ENCODE peak calls at places on chromosomes 4 and X, in eight cellular contexts. F is psoas muscle; Z is CD4-positive, CD25-positive, alpha-beta regulatory T cell; C is CD8-positive, alpha-beta T cell; W is Peyer's patch; X is transverse colon; I is Karpas-422; M is endothelial cell of umbilical vein. U is an unnamed sample.

GRCh38 chr4:116016201-116016600 is 902.8 kb upstream of the NDST4 start:
- DNase-seq in F (no peak), Z (no peak), C (no peak), W (no peak), X (no peak), I (no peak), M (no peak), U (peak)

GRCh38 chr4:168883513-168883912 is 126.5 kb downstream of the CBR4 start:
- DNase-seq in F (no peak), Z (no peak), C (no peak), W (no peak), X (no peak), I (no peak), M (no peak), U (no peak)

GRCh38 chrX:47452112-47452511 is 30.9 kb downstream of the ZNF41 start:
- DNase-seq in F (no peak), Z (no peak), C (no peak), W (no peak), X (no peak), I (no peak), M (no peak), U (no peak)

GRCh38 chr4:184363258-184363657 is 111.1 kb downstream of the IRF2 start:
- DNase-seq in F (no peak), Z (no peak), C (no peak), W (no peak), X (no peak), I (no peak), M (no peak), U (no peak)

GRCh38 chr4:186244835-186245234 is 17.5 kb downstream of the KLKB1 start:
- DNase-seq in F (no peak), Z (no peak), C (no peak), W (no peak), X (no peak), I (no peak), M (no peak), U (no peak)

GRCh38 chr4:15457401-15458201 is 12.1 kb upstream of the CC2D2A start:
- DNase-seq in F (no peak), Z (peak), C (no peak), W (no peak), X (no peak), I (peak), M (peak), U (no peak)

GRCh38 chr4:132001542-132001941 is 1147.6 kb upstream of the PCDH10 start:
- DNase-seq in F (no peak), Z (no peak), C (no peak), W (no peak), X (no peak), I (no peak), M (no peak), U (peak)

GRCh38 chrX:2696698-2697215 is 5.7 kb downstream of the CD99 start:
- DNase-seq in F (no peak), Z (peak), C (peak), W (peak), X (no peak), I (peak), M (peak), U (peak)

GRCh38 chr4:145285928-145286327 is 105.5 kb upstream of the OTUD4 start:
- DNase-seq in F (no peak), Z (no peak), C (no peak), W (no peak), X (no peak), I (no peak), M (peak), U (peak)

GRCh38 chrX:19682712-19683331 is 167.5 kb upstream of the MAP3K15 start:
- DNase-seq in F (peak), Z (peak), C (peak), W (peak), X (peak), I (no peak), M (no peak), U (no peak)

GRCh38 chrX:12970691-12971202 is 4.2 kb upstream of the TMSB4X start:
- DNase-seq in F (no peak), Z (peak), C (peak), W (peak), X (no peak), I (no peak), M (peak), U (no peak)

GRCh38 chr4:111648056-111648455 is 497.2 kb upstream of the FAM241A start:
- DNase-seq in F (no peak), Z (no peak), C (no peak), W (no peak), X (no peak), I (no peak), M (no peak), U (no peak)

GRCh38 chrX:133290076-133290475 is 71.9 kb upstream of the TFDP3 start:
- DNase-seq in F (no peak), Z (no peak), C (no peak), W (no peak), X (no peak), I (no peak), M (no peak), U (no peak)

GRCh38 chr4:86544313-86544966 is 49.7 kb upstream of the PTPN13 start:
- DNase-seq in F (no peak), Z (peak), C (no peak), W (no peak), X (no peak), I (no peak), M (no peak), U (no peak)

GRCh38 chr4:147078875-147079658 is 133.4 kb upstream of the TTC29 start:
- DNase-seq in F (no peak), Z (no peak), C (no peak), W (no peak), X (no peak), I (no peak), M (peak), U (peak)

GRCh38 chr4:7434766-7435150 is at the start of gene PSAPL1:
- DNase-seq in F (peak), Z (no peak), C (no peak), W (no peak), X (peak), I (no peak), M (no peak), U (peak)

GRCh38 chrX:3548743-3549441 is 164.6 kb downstream of the PRKX start:
- DNase-seq in F (no peak), Z (no peak), C (no peak), W (no peak), X (no peak), I (no peak), M (peak), U (peak)

GRCh38 chr4:122873752-122874151 is 47.1 kb downstream of the FGF2 start:
- DNase-seq in F (no peak), Z (no peak), C (no peak), W (no peak), X (no peak), I (no peak), M (peak), U (peak)

GRCh38 chrX:50448565-50448964 is 22.1 kb downstream of the DGKK start:
- DNase-seq in F (no peak), Z (no peak), C (no peak), W (peak), X (peak), I (peak), M (no peak), U (peak)

GRCh38 chr4:159108124-159108523 is 5.2 kb downstream of the RAPGEF2 start:
- DNase-seq in F (no peak), Z (no peak), C (no peak), W (no peak), X (no peak), I (no peak), M (no peak), U (no peak)
- H3K27ac ChIP-seq in F (no peak), Z (no peak), C (no peak), W (no peak), X (no peak), I (no peak), M (no peak), U (no peak)

GRCh38 chr4:6178757-6179156 is 21.6 kb downstream of the JAKMIP1 start:
- DNase-seq in F (no peak), Z (no peak), C (no peak), W (no peak), X (no peak), I (no peak), M (no peak), U (no peak)

GRCh38 chr4:6177587-6178197 is 22.7 kb downstream of the JAKMIP1 start:
- DNase-seq in F (no peak), Z (peak), C (peak), W (peak), X (peak), I (peak), M (no peak), U (no peak)

GRCh38 chr4:6182390-6183280 is 17.7 kb downstream of the JAKMIP1 start:
- DNase-seq in F (no peak), Z (no peak), C (no peak), W (no peak), X (no peak), I (no peak), M (no peak), U (no peak)

GRCh38 chr4:6180841-6181631 is 19.3 kb downstream of the JAKMIP1 start:
- DNase-seq in F (no peak), Z (peak), C (peak), W (no peak), X (no peak), I (no peak), M (no peak), U (no peak)

GRCh38 chr4:6179362-6179761 is 21.0 kb downstream of the JAKMIP1 start:
- DNase-seq in F (no peak), Z (peak), C (no peak), W (no peak), X (peak), I (no peak), M (no peak), U (no peak)
- H3K27ac ChIP-seq in F (no peak), Z (peak), C (no peak), W (no peak), X (no peak), I (no peak), M (no peak), U (no peak)

GRCh38 chr4:1094336-1094690 is 19.1 kb downstream of the RNF212 start:
- DNase-seq in F (no peak), Z (no peak), C (no peak), W (peak), X (no peak), I (no peak), M (no peak), U (no peak)
- H3K27ac ChIP-seq in F (no peak), Z (no peak), C (no peak), W (no peak), X (no peak), I (no peak), M (no peak), U (no peak)

GRCh38 chr4:76990288-76991080 is 40.9 kb downstream of the SEPTIN11 start:
- DNase-seq in F (no peak), Z (no peak), C (no peak), W (no peak), X (no peak), I (no peak), M (no peak), U (peak)

GRCh38 chr4:76987153-76987562 is 37.6 kb downstream of the SEPTIN11 start:
- DNase-seq in F (no peak), Z (no peak), C (no peak), W (no peak), X (no peak), I (no peak), M (no peak), U (no peak)

GRCh38 chr4:76993787-76994641 is 44.5 kb downstream of the SEPTIN11 start:
- DNase-seq in F (peak), Z (peak), C (peak), W (peak), X (no peak), I (no peak), M (no peak), U (no peak)

GRCh38 chr4:76987685-76988084 is 38.1 kb downstream of the SEPTIN11 start:
- DNase-seq in F (no peak), Z (no peak), C (no peak), W (no peak), X (no peak), I (no peak), M (no peak), U (no peak)

DNA sequence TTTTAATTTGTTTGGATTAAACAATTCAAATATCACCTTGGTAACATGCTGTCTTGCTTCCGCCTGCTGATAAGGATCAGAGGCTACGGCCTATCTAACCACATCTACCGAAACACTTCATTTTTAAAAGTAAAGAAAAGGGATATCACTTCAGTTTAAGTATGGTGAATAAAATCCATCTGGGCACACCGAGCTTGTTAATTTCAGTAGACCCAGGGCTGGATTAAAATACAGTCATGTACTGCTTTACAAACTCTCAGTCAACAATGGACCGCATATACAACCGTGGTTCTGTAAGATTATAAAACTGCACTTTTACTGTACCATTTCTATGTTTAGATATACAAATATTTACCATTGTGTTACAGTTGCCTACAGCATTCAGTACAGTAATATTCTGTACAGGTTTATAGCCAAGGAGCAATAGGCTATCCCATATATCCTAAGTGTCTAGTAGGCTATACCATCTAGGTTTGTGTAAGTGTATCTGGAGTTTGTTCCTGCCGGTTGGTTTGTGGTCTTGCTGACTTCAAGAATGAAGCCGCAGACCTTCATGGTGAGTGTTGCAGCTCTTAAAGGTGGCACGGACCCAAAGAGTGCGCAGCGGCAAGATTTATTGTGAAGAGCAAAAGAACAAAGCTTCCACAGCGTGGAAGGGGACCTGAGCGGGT is 40.0 kb downstream of the SEPTIN11 start:
- DNase-seq in F (no peak), Z (peak), C (peak), W (peak), X (peak), I (no peak), M (no peak), U (no peak)
- H3K27ac ChIP-seq in F (no peak), Z (peak), C (peak), W (no peak), X (peak), I (no peak), M (no peak), U (no peak)

GRCh38 chr4:70753630-70754029 is 31.9 kb downstream of the RUFY3 start:
- DNase-seq in F (no peak), Z (no peak), C (no peak), W (no peak), X (no peak), I (no peak), M (no peak), U (no peak)

GRCh38 chr4:70746179-70746839 is 24.5 kb downstream of the RUFY3 start:
- DNase-seq in F (no peak), Z (no peak), C (no peak), W (no peak), X (no peak), I (no peak), M (no peak), U (no peak)

GRCh38 chr4:70754470-70754869 is 32.7 kb downstream of the RUFY3 start:
- DNase-seq in F (no peak), Z (no peak), C (no peak), W (no peak), X (no peak), I (peak), M (no peak), U (no peak)

GRCh38 chr4:70747874-70748273 is 26.1 kb downstream of the RUFY3 start:
- DNase-seq in F (no peak), Z (no peak), C (no peak), W (no peak), X (no peak), I (no peak), M (no peak), U (no peak)

DNA sequence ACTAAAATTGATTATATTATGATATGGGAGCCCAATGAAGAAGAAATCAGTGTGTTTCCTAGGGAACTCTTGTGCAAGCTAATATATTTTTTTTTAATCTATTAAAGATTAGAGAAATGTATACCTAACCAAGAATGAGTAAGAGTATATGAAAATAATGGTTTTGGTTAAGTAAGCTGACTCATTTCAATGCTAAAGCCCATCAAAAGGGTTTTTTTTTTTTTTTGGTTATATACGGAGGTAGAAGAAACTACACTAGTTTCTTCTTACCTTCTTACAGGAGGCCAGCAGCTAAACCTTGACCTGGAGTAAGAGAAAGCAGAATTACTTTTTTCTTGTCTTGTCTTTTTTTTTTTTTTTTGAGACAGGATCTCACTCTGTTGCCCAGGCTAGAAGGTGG is 27.5 kb downstream of the RUFY3 start:
- DNase-seq in F (no peak), Z (no peak), C (no peak), W (no peak), X (no peak), I (no peak), M (no peak), U (peak)
- H3K27ac ChIP-seq in F (no peak), Z (no peak), C (no peak), W (no peak), X (no peak), I (no peak), M (no peak), U (no peak)

GRCh38 chrX:63919081-63919480 is 134.1 kb upstream of the ARHGEF9 start:
- DNase-seq in F (no peak), Z (no peak), C (no peak), W (no peak), X (no peak), I (no peak), M (no peak), U (peak)

GRCh38 chrX:63917296-63917695 is 132.3 kb upstream of the ARHGEF9 start:
- DNase-seq in F (no peak), Z (no peak), C (no peak), W (no peak), X (no peak), I (no peak), M (no peak), U (no peak)

GRCh38 chrX:63918611-63919010 is 133.6 kb upstream of the ARHGEF9 start:
- DNase-seq in F (no peak), Z (no peak), C (no peak), W (no peak), X (no peak), I (peak), M (no peak), U (peak)

GRCh38 chrX:63920875-63921274 is 135.9 kb upstream of the ARHGEF9 start:
- DNase-seq in F (no peak), Z (no peak), C (no peak), W (no peak), X (no peak), I (peak), M (no peak), U (no peak)

GRCh38 chrX:63922221-63922620 is 137.2 kb upstream of the ARHGEF9 start:
- DNase-seq in F (no peak), Z (no peak), C (no peak), W (no peak), X (no peak), I (no peak), M (no peak), U (peak)
- H3K27ac ChIP-seq in F (no peak), Z (no peak), C (no peak), W (no peak), X (no peak), I (no peak), M (no peak), U (no peak)

GRCh38 chr4:4472344-4472958 is 69.4 kb downstream of the STX18 start:
- DNase-seq in F (no peak), Z (no peak), C (no peak), W (peak), X (no peak), I (no peak), M (no peak), U (no peak)
- H3K27ac ChIP-seq in F (no peak), Z (no peak), C (no peak), W (no peak), X (no peak), I (no peak), M (no peak), U (no peak)

DNA sequence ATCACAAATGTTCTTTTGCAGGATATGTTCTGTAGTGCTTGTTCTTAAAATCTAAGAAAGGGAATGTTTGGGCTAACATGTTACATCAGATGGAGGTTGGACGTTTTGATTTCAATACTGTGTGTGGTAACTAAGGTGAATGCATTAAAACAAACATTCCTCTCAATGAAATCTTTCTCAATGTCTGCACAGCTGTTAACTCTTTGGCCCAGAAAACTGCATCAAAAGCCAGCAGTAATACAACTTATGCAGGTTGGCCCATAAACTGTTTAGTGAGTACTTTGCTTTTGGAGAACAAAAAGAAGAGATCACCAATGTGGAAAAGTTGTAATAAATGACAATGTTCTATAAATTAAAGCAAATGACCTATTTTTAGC is 18.1 kb downstream of the ARSJ start:
- DNase-seq in F (no peak), Z (no peak), C (no peak), W (no peak), X (no peak), I (no peak), M (no peak), U (peak)
- H3K27ac ChIP-seq in F (no peak), Z (no peak), C (no peak), W (no peak), X (peak), I (no peak), M (peak), U (peak)